ENCODE peak calls at places on chromosome 10, in four cellular contexts. One of them, this sample, is unnamed.
A peak's percentile ranks its signal among the peaks of the same experiment; 100 is the strongest.

GRCh38 chr10:62317257-62317656 is 48.6 kb upstream of the RTKN2 start:
- DNase-seq in lower lobe of right lung: no peak
- DNase-seq in esophagus muscularis mucosa: no peak
- DNase-seq in left lung: no peak
- DNase-seq in this sample: no peak

GRCh38 chr10:48655426-48656240 is 29.0 kb upstream of the WDFY4 start:
- DNase-seq in left lung: peak; percentile 92
- DNase-seq in esophagus muscularis mucosa: peak; percentile 93
- DNase-seq in lower lobe of right lung: peak; percentile 82
- DNase-seq in this sample: no peak

GRCh38 chr10:99630439-99630838 is 10.2 kb upstream of the SLC25A28 start:
- DNase-seq in lower lobe of right lung: no peak
- DNase-seq in left lung: no peak
- DNase-seq in esophagus muscularis mucosa: no peak
- DNase-seq in this sample: no peak

GRCh38 chr10:48762104-48763042 is 77.7 kb downstream of the WDFY4 start:
- DNase-seq in lower lobe of right lung: no peak
- DNase-seq in left lung: no peak
- DNase-seq in esophagus muscularis mucosa: peak; percentile 60
- DNase-seq in this sample: no peak

GRCh38 chr10:91350651-91351081 is 59.5 kb upstream of the HECTD2 start:
- DNase-seq in esophagus muscularis mucosa: no peak
- DNase-seq in left lung: no peak
- DNase-seq in lower lobe of right lung: no peak
- DNase-seq in this sample: no peak

GRCh38 chr10:54843085-54843646 is 42.1 kb upstream of the PCDH15 start:
- DNase-seq in lower lobe of right lung: no peak
- DNase-seq in left lung: no peak
- DNase-seq in esophagus muscularis mucosa: no peak
- DNase-seq in this sample: no peak

GRCh38 chr10:18367840-18368239 is 227.6 kb downstream of the CACNB2 start:
- DNase-seq in esophagus muscularis mucosa: no peak
- DNase-seq in left lung: no peak
- DNase-seq in lower lobe of right lung: no peak
- DNase-seq in this sample: no peak

GRCh38 chr10:2978111-2978510 is 89.2 kb upstream of the PFKP start:
- DNase-seq in lower lobe of right lung: no peak
- DNase-seq in left lung: no peak
- DNase-seq in esophagus muscularis mucosa: no peak
- DNase-seq in this sample: no peak

GRCh38 chr10:7525314-7526016 is 114.6 kb upstream of the SFMBT2 start:
- DNase-seq in lower lobe of right lung: no peak
- DNase-seq in esophagus muscularis mucosa: no peak
- DNase-seq in left lung: no peak
- DNase-seq in this sample: peak; percentile 29

GRCh38 chr10:119315128-119316001 is 108.0 kb downstream of the GRK5 start:
- DNase-seq in left lung: no peak
- DNase-seq in lower lobe of right lung: no peak
- DNase-seq in esophagus muscularis mucosa: no peak
- DNase-seq in this sample: peak; percentile 36

GRCh38 chr10:46272863-46273415 is 13.9 kb upstream of the ANTXRL start:
- DNase-seq in left lung: no peak
- DNase-seq in esophagus muscularis mucosa: no peak
- DNase-seq in lower lobe of right lung: no peak
- DNase-seq in this sample: no peak

GRCh38 chr10:110865184-110865803 is 6.4 kb upstream of the PDCD4 start:
- DNase-seq in left lung: no peak
- DNase-seq in esophagus muscularis mucosa: no peak
- DNase-seq in lower lobe of right lung: no peak
- DNase-seq in this sample: no peak

GRCh38 chr10:131662851-131663250 is 238.0 kb upstream of the PPP2R2D start:
- DNase-seq in left lung: peak; percentile 57
- DNase-seq in esophagus muscularis mucosa: no peak
- DNase-seq in lower lobe of right lung: no peak
- DNase-seq in this sample: no peak

GRCh38 chr10:13262433-13262832 is 28.3 kb upstream of the UCMA start:
- DNase-seq in left lung: no peak
- DNase-seq in esophagus muscularis mucosa: no peak
- DNase-seq in lower lobe of right lung: no peak
- DNase-seq in this sample: no peak

GRCh38 chr10:13257621-13258150 is 23.5 kb upstream of the UCMA start:
- DNase-seq in esophagus muscularis mucosa: no peak
- DNase-seq in lower lobe of right lung: no peak
- DNase-seq in left lung: no peak
- DNase-seq in this sample: no peak

GRCh38 chr10:13253726-13254125 is 19.6 kb upstream of the UCMA start:
- DNase-seq in lower lobe of right lung: no peak
- DNase-seq in left lung: no peak
- DNase-seq in esophagus muscularis mucosa: no peak
- DNase-seq in this sample: no peak

GRCh38 chr10:13256627-13257026 is 22.5 kb upstream of the UCMA start:
- DNase-seq in lower lobe of right lung: no peak
- DNase-seq in esophagus muscularis mucosa: no peak
- DNase-seq in left lung: no peak
- DNase-seq in this sample: no peak
- H3K4me1 ChIP-seq in lower lobe of right lung: no peaks in the 10 kb centered on the region
- H3K4me1 ChIP-seq in esophagus muscularis mucosa: no peaks in the 10 kb centered on the region
- H3K4me1 ChIP-seq in left lung: no peaks in the 10 kb centered on the region
- H3K4me1 ChIP-seq in this sample: no peaks in the 10 kb centered on the region

DNA sequence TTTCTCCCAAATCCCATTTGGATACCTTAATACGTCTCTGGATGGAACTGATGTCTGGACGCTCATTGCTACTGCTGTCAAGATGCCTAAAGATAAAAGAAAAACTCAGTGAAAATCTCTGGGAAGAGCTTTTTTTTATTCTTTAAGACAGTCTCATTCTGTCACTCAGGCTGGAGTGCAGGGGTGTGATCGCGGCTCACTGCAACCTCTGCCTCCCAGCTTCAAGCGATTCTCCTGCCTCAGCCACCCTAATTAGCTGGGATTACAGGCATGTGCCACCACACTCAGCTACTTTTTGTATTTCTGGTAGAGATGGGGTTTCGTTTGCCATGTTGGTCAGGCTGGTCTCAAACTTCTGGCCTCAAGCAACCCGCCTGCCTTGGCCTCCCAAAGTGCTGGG is 102.2 kb downstream of the NT5C2 start:
- DNase-seq in left lung: no peak
- DNase-seq in lower lobe of right lung: no peak
- DNase-seq in esophagus muscularis mucosa: no peak
- DNase-seq in this sample: no peak
- H3K27ac ChIP-seq in left lung: no peak overlapping the region
- H3K27ac ChIP-seq in lower lobe of right lung: no peak overlapping the region
- H3K27ac ChIP-seq in esophagus muscularis mucosa: no peak overlapping the region
- H3K27ac ChIP-seq in this sample: no peak overlapping the region

GRCh38 chr10:23955456-23955855 is 253.5 kb upstream of the KIAA1217 start:
- DNase-seq in lower lobe of right lung: no peak
- DNase-seq in esophagus muscularis mucosa: no peak
- DNase-seq in left lung: no peak
- DNase-seq in this sample: no peak
- H3K4me3 ChIP-seq in lower lobe of right lung: no peak overlapping the region
- H3K4me3 ChIP-seq in esophagus muscularis mucosa: no peak overlapping the region
- H3K4me3 ChIP-seq in left lung: no peak overlapping the region
- H3K4me3 ChIP-seq in this sample: no peak overlapping the region

DNA sequence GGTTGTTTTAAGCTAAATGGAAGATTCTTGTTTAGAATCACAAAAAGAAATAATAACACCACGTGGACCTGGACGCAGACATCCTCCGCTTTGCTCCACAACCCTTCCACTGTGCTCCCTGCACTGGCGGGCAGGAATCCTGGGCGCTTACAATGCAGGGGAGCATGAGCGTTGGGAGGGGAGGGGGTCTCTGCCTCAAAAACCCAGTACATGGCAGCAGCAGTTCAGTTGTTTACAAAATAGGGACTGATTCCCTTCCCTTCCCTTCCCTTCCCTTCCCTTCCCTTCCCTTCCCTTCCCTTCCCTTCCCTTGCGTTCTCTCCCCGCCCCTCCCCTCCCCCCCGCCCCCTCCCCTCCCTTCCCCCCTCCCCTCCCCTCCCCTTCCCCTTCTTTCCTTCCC is 169.6 kb upstream of the ITGB1 start:
- DNase-seq in lower lobe of right lung: no peak
- DNase-seq in left lung: no peak
- DNase-seq in esophagus muscularis mucosa: no peak
- DNase-seq in this sample: no peak
- H3K4me1 ChIP-seq in lower lobe of right lung: peaks cover 38% of the 10 kb centered on the region
- H3K4me1 ChIP-seq in left lung: peaks cover 15% of the 10 kb centered on the region
- H3K4me1 ChIP-seq in esophagus muscularis mucosa: peaks cover 16% of the 10 kb centered on the region
- H3K4me1 ChIP-seq in this sample: peaks cover 70% of the 10 kb centered on the region

DNA sequence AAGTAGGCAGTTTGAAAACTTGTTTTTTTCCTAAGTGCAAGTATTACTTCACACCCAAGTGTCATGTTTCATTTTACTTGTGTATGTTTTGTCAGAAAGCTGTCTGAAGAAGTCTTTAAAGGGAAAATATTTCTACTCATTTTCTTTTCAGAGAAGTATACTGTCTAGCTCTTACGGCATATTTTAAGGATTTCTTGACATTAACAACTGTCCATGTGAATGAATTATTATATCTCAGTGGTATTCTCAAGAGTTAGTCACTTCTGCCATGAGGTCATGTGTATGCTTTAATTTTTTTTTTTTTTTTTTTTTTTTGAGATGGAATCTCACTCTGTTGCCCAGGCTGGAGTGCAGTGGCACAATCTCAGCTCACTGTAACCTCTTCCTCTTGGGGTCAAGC is 229.5 kb downstream of the BICC1 start:
- DNase-seq in left lung: no peak
- DNase-seq in lower lobe of right lung: no peak
- DNase-seq in esophagus muscularis mucosa: no peak
- DNase-seq in this sample: no peak
- H3K27ac ChIP-seq in left lung: no peak overlapping the region
- H3K27ac ChIP-seq in lower lobe of right lung: no peak overlapping the region
- H3K27ac ChIP-seq in esophagus muscularis mucosa: peak overlapping the region; percentile 35
- H3K27ac ChIP-seq in this sample: no peak overlapping the region

GRCh38 chr10:11823989-11824346 is 812 bp downstream of the PROSER2 start:
- DNase-seq in esophagus muscularis mucosa: no peak
- DNase-seq in left lung: no peak
- DNase-seq in lower lobe of right lung: no peak
- DNase-seq in this sample: no peak

GRCh38 chr10:11823122-11823988 is at the start of gene PROSER2:
- DNase-seq in lower lobe of right lung: peak; percentile 78
- DNase-seq in esophagus muscularis mucosa: no peak
- DNase-seq in left lung: peak; percentile 88
- DNase-seq in this sample: no peak

GRCh38 chr10:11824376-11824775 is 1.2 kb downstream of the PROSER2 start:
- DNase-seq in left lung: no peak
- DNase-seq in lower lobe of right lung: no peak
- DNase-seq in esophagus muscularis mucosa: no peak
- DNase-seq in this sample: no peak

GRCh38 chr10:11825796-11826414 is 2.7 kb downstream of the PROSER2 start:
- DNase-seq in esophagus muscularis mucosa: no peak
- DNase-seq in left lung: no peak
- DNase-seq in lower lobe of right lung: no peak
- DNase-seq in this sample: no peak

GRCh38 chr10:11824825-11825224 is 1.7 kb downstream of the PROSER2 start:
- DNase-seq in esophagus muscularis mucosa: no peak
- DNase-seq in lower lobe of right lung: no peak
- DNase-seq in left lung: no peak
- DNase-seq in this sample: no peak
- H3K4me3 ChIP-seq in esophagus muscularis mucosa: no peak overlapping the region
- H3K4me3 ChIP-seq in lower lobe of right lung: peak overlapping the region; percentile 71
- H3K4me3 ChIP-seq in left lung: peak overlapping the region; percentile 63
- H3K4me3 ChIP-seq in this sample: no peak overlapping the region

GRCh38 chr10:121595321-121595805 is 2.9 kb downstream of the FGFR2 start:
- DNase-seq in esophagus muscularis mucosa: no peak
- DNase-seq in lower lobe of right lung: no peak
- DNase-seq in left lung: no peak
- DNase-seq in this sample: no peak
- H3K4me1 ChIP-seq in esophagus muscularis mucosa: peaks cover 80% of the 10 kb centered on the region
- H3K4me1 ChIP-seq in lower lobe of right lung: peaks cover 11% of the 10 kb centered on the region
- H3K4me1 ChIP-seq in left lung: peaks cover 4% of the 10 kb centered on the region
- H3K4me1 ChIP-seq in this sample: no peaks in the 10 kb centered on the region